ENCODE peak calls at places on chromosomes 13 and 19, in eight cellular contexts. G, H, P, E, Q, Z, D and J are unnamed samples.

GRCh38 chr13:103299079-103299478 is 232.9 kb upstream of the SLC10A2 start:
- DNase-seq in D (no peak), E (no peak), G (no peak), P (peak; percentile 58), Z (no peak), H (no peak), Q (no peak), J (no peak)

GRCh38 chr13:51221108-51221507 is 1.1 kb upstream of the FAM124A start:
- DNase-seq in E (no peak), Z (no peak), G (no peak), Q (no peak), H (no peak), D (no peak), P (no peak), J (no peak)

GRCh38 chr19:43318203-43318602 is 35.3 kb upstream of the CD177 start:
- DNase-seq in D (no peak), H (no peak), Z (no peak), E (no peak), Q (no peak), G (no peak), P (no peak), J (no peak)

GRCh38 chr13:79374578-79374977 is 31.5 kb downstream of the RBM26 start:
- DNase-seq in P (no peak), D (no peak), E (no peak), G (no peak), Q (no peak), Z (no peak), H (no peak), J (no peak)

GRCh38 chr19:46803555-46803954 is 15.2 kb upstream of the SLC1A5 start:
- DNase-seq in P (peak; percentile 51), Z (no peak), G (no peak), Q (no peak), D (no peak), H (no peak), E (no peak), J (no peak)

GRCh38 chr19:39032164-39032918 is at the start of gene FBXO27:
- DNase-seq in Z (no peak), G (no peak), D (no peak), P (peak; percentile 46), H (peak; percentile 68), E (peak; percentile 28), Q (peak; percentile 3), J (no peak)

GRCh38 chr19:49987159-49987698 is 26.3 kb upstream of the SIGLEC11 start:
- DNase-seq in H (no peak), E (peak; percentile 86), G (peak; percentile 82), P (peak; percentile 88), Z (peak; percentile 67), D (peak; percentile 74), Q (peak; percentile 96), J (peak; percentile 88)

GRCh38 chr13:96984061-96984508 is 10.2 kb downstream of the OXGR1 start:
- DNase-seq in H (no peak), G (no peak), Q (peak; percentile 23), P (peak; percentile 65), E (peak; percentile 15), D (no peak), Z (no peak), J (no peak)

GRCh38 chr13:21075303-21076264 is 14.2 kb upstream of the LATS2 start:
- DNase-seq in E (peak; percentile 43), Z (no peak), P (peak; percentile 58), H (no peak), G (no peak), Q (peak; percentile 49), D (no peak), J (peak; percentile 46)

GRCh38 chr13:46575321-46575721 is 22.4 kb downstream of the LRCH1 start:
- DNase-seq in D (peak; percentile 46), G (no peak), H (no peak), E (no peak), P (no peak), Z (no peak), Q (peak; percentile 70), J (no peak)

GRCh38 chr13:74259641-74260040 is 125.4 kb upstream of the KLF12 start:
- DNase-seq in E (no peak), Z (no peak), G (no peak), P (no peak), Q (no peak), D (no peak), H (no peak), J (no peak)

GRCh38 chr13:73056054-73056962 is 2.5 kb upstream of the KLF5 start:
- DNase-seq in H (no peak), Z (no peak), G (peak; percentile 69), E (no peak), D (no peak), P (no peak), Q (peak; percentile 85), J (no peak)

GRCh38 chr13:110364081-110364480 is 57.0 kb downstream of the COL4A2 start:
- DNase-seq in H (no peak), P (no peak), E (no peak), G (no peak), Q (no peak), Z (no peak), D (no peak), J (no peak)

GRCh38 chr13:102680842-102681725 is 13.8 kb downstream of the METTL21C start:
- DNase-seq in G (no peak), Z (no peak), E (no peak), D (no peak), H (no peak), Q (peak; percentile 16), P (no peak), J (no peak)

GRCh38 chr13:44713793-44714469 is 137.8 kb upstream of the TSC22D1 start:
- DNase-seq in H (peak; percentile 91), E (no peak), Z (no peak), G (peak; percentile 88), P (no peak), D (peak; percentile 84), Q (peak; percentile 95), J (peak; percentile 24)

GRCh38 chr19:40724315-40724714 is 7.4 kb downstream of the ITPKC start:
- DNase-seq in Z (no peak), E (no peak), Q (no peak), P (no peak), H (no peak), G (no peak), D (no peak), J (no peak)
- H3K27ac ChIP-seq in Z (no peak overlapping the region), E (no peak overlapping the region), Q (no peak overlapping the region), P (no peak overlapping the region), H (no peak overlapping the region), G (no peak overlapping the region), D (no peak overlapping the region), J (no peak overlapping the region)

DNA sequence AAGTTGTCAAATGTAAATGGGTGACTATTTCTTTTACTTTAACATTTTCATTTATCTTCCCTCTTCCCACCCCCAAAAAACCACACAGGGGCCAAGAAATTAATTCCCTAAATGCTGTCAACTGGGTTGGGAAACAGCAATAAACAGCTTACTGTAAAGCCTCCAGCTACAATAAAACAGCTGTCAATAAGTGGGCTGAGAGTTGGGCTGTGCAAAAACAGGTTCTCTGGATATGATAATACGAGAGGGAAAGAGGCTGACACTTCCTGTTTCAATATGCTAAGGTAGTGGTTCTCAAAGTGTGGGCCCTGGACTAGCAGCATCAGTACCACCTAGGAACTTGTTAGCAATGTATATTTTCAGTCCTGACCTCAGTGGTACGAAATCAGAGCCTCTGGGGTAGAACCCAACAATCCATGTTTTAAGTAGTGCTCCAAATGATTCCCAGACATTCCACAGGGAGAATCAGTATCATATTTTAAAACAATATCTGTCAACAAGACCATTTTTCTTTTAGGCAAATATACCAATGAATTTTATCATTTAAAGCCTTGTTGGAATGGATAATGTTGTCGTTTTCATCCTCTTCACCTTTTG is 8.4 kb downstream of the PCDH9 start:
- DNase-seq in E (no peak), G (no peak), Q (peak; percentile 1), H (no peak), D (no peak), Z (no peak), P (no peak), J (no peak)
- H3K4me3 ChIP-seq in E (peak overlapping the region; percentile 80), G (no peak overlapping the region), Q (no peak overlapping the region), H (no peak overlapping the region), D (no peak overlapping the region), Z (no peak overlapping the region), P (no peak overlapping the region), J (peak overlapping the region; percentile 26)

DNA sequence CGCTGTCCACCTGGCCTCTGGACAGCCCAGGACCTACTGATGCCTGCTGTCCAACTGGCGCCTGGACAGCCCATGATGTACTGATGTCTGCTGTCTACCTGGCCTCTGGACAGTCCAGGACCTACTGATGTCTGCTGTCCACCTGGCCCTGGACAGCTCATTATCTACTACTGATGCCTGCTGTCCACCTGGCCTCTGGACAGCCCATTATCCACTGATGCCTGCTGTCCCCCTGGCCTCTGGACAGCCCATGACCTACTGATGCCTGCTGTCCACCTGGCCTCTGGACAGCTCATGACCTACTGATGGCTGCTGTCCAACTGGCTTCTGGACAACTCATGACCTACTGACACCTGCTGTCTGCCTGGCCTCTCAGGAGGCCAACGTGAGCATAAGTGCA is 208.1 kb downstream of the TEX29 start:
- DNase-seq in Q (no peak), P (no peak), H (no peak), D (no peak), E (no peak), Z (no peak), G (no peak), J (no peak)
- H3K27ac ChIP-seq in Q (no peak overlapping the region), P (no peak overlapping the region), H (no peak overlapping the region), D (no peak overlapping the region), E (no peak overlapping the region), Z (no peak overlapping the region), G (no peak overlapping the region), J (no peak overlapping the region)

DNA sequence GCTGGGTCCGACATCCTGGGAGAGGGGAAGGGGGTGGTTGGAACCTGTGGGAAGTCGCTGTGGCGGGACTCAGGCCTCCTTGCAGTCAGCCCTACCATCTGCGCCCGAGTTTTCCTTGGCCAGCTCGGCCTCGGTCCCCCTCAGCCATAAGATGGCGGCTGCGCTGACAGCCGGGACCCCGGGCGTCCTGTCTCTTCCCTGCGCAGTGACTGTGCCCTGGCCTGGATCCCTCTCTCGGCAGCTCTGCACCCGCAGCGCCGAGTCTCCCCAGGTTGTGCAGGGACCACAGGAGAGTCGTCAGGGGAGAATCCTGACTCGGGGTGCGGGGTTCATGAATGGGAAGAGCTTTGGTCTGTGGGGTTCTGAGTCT is 345 bp downstream of the ZNF257 start:
- DNase-seq in Z (peak; percentile 4), D (no peak), E (peak; percentile 7), G (no peak), P (peak; percentile 44), H (no peak), Q (peak; percentile 2), J (peak; percentile 15)
- H3K4me3 ChIP-seq in Z (peak overlapping the region; percentile 82), D (peak overlapping the region; percentile 50), E (peak overlapping the region; percentile 88), G (no peak overlapping the region), P (peak overlapping the region; percentile 66), H (no peak overlapping the region), Q (no peak overlapping the region), J (peak overlapping the region; percentile 57)

GRCh38 chr19:2488405-2488941 is 12.5 kb downstream of the GADD45B start:
- DNase-seq in P (peak; percentile 76), E (no peak), H (no peak), D (no peak), G (no peak), Q (no peak), Z (no peak), J (no peak)

GRCh38 chr19:2492870-2493269 is 16.9 kb downstream of the GADD45B start:
- DNase-seq in Q (no peak), Z (no peak), E (no peak), G (no peak), D (no peak), H (no peak), P (no peak), J (no peak)

GRCh38 chr19:2488942-2489731 is 13.2 kb downstream of the GADD45B start:
- DNase-seq in Q (peak; percentile 74), G (peak; percentile 44), H (no peak), P (peak; percentile 66), D (no peak), Z (no peak), E (peak; percentile 72), J (peak; percentile 83)

GRCh38 chr19:2491130-2491801 is 15.3 kb downstream of the GADD45B start:
- DNase-seq in Q (peak; percentile 79), P (peak; percentile 93), E (no peak), H (peak; percentile 91), D (no peak), G (peak; percentile 87), Z (no peak), J (peak; percentile 70)

GRCh38 chr19:2490659-2491058 is 14.7 kb downstream of the GADD45B start:
- DNase-seq in H (no peak), D (no peak), Z (no peak), P (no peak), E (no peak), G (no peak), Q (no peak), J (no peak)
- H3K27ac ChIP-seq in H (peak overlapping the region; percentile 95), D (no peak overlapping the region), Z (no peak overlapping the region), P (peak overlapping the region; percentile 75), E (no peak overlapping the region), G (peak overlapping the region; percentile 53), Q (no peak overlapping the region), J (peak overlapping the region; percentile 46)